ENCODE peak calls at places on chromosomes 6 and 20, in four cellular contexts. One of them, this sample, is unnamed.

GRCh38 chr20:58141971-58142842 is 86.2 kb downstream of the ANKRD60 start:
- DNase-seq in fibroblast of pulmonary artery: no peak
- DNase-seq in body of pancreas: no peak
- DNase-seq in activated T-cell treated with anti-CD3 and anti-CD28 coated beads for 24 hours: no peak
- DNase-seq in this sample: no peak

GRCh38 chr6:37783831-37784584 is 35.5 kb upstream of the ZFAND3 start:
- DNase-seq in activated T-cell treated with anti-CD3 and anti-CD28 coated beads for 24 hours: no peak
- DNase-seq in body of pancreas: peak; percentile 26
- DNase-seq in fibroblast of pulmonary artery: peak; percentile 41
- DNase-seq in this sample: no peak

GRCh38 chr6:150266963-150267685 is 101.7 kb upstream of the IYD start:
- DNase-seq in body of pancreas: no peak
- DNase-seq in fibroblast of pulmonary artery: no peak
- DNase-seq in activated T-cell treated with anti-CD3 and anti-CD28 coated beads for 24 hours: no peak
- DNase-seq in this sample: no peak

GRCh38 chr6:10595731-10596664 is 74.8 kb downstream of the GCNT2 start:
- DNase-seq in body of pancreas: no peak
- DNase-seq in activated T-cell treated with anti-CD3 and anti-CD28 coated beads for 24 hours: no peak
- DNase-seq in fibroblast of pulmonary artery: no peak
- DNase-seq in this sample: peak; percentile 22

GRCh38 chr6:155125916-155126315 is 130.8 kb downstream of the TIAM2 start:
- DNase-seq in activated T-cell treated with anti-CD3 and anti-CD28 coated beads for 24 hours: no peak
- DNase-seq in fibroblast of pulmonary artery: no peak
- DNase-seq in body of pancreas: no peak
- DNase-seq in this sample: no peak

GRCh38 chr6:124854338-124854922 is 107.8 kb upstream of the RNF217 start:
- DNase-seq in body of pancreas: no peak
- DNase-seq in fibroblast of pulmonary artery: peak; percentile 13
- DNase-seq in activated T-cell treated with anti-CD3 and anti-CD28 coated beads for 24 hours: no peak
- DNase-seq in this sample: no peak

GRCh38 chr6:104813552-104813951 is 46.2 kb downstream of the HACE1 start:
- DNase-seq in body of pancreas: no peak
- DNase-seq in fibroblast of pulmonary artery: no peak
- DNase-seq in activated T-cell treated with anti-CD3 and anti-CD28 coated beads for 24 hours: no peak
- DNase-seq in this sample: no peak

GRCh38 chr6:43758617-43759050 is 11.4 kb upstream of the VEGFA start:
- DNase-seq in body of pancreas: no peak
- DNase-seq in activated T-cell treated with anti-CD3 and anti-CD28 coated beads for 24 hours: no peak
- DNase-seq in fibroblast of pulmonary artery: no peak
- DNase-seq in this sample: no peak

GRCh38 chr6:163774485-163774884 is 360.0 kb downstream of the QKI start:
- DNase-seq in fibroblast of pulmonary artery: no peak
- DNase-seq in activated T-cell treated with anti-CD3 and anti-CD28 coated beads for 24 hours: no peak
- DNase-seq in body of pancreas: no peak
- DNase-seq in this sample: no peak

GRCh38 chr6:41344865-41345264 is 9.5 kb downstream of the NCR2 start:
- DNase-seq in fibroblast of pulmonary artery: no peak
- DNase-seq in activated T-cell treated with anti-CD3 and anti-CD28 coated beads for 24 hours: no peak
- DNase-seq in body of pancreas: no peak
- DNase-seq in this sample: no peak

GRCh38 chr6:167424700-167425099 is 99.8 kb downstream of the TTLL2 start:
- DNase-seq in body of pancreas: no peak
- DNase-seq in fibroblast of pulmonary artery: no peak
- DNase-seq in activated T-cell treated with anti-CD3 and anti-CD28 coated beads for 24 hours: no peak
- DNase-seq in this sample: no peak

GRCh38 chr20:30167540-30167939 is 1089.9 kb upstream of the DEFB115 start:
- DNase-seq in fibroblast of pulmonary artery: no peak
- DNase-seq in activated T-cell treated with anti-CD3 and anti-CD28 coated beads for 24 hours: no peak
- DNase-seq in body of pancreas: no peak
- DNase-seq in this sample: no peak

GRCh38 chr6:3022765-3023662 is 23.3 kb downstream of the NQO2 start:
- DNase-seq in activated T-cell treated with anti-CD3 and anti-CD28 coated beads for 24 hours: peak; percentile 29
- DNase-seq in fibroblast of pulmonary artery: no peak
- DNase-seq in body of pancreas: no peak
- DNase-seq in this sample: no peak

GRCh38 chr6:16804515-16805161 is 43.4 kb upstream of the ATXN1 start:
- DNase-seq in body of pancreas: no peak
- DNase-seq in activated T-cell treated with anti-CD3 and anti-CD28 coated beads for 24 hours: no peak
- DNase-seq in fibroblast of pulmonary artery: no peak
- DNase-seq in this sample: no peak

GRCh38 chr20:43440531-43440930 is 17.2 kb upstream of the SRSF6 start:
- DNase-seq in fibroblast of pulmonary artery: no peak
- DNase-seq in body of pancreas: no peak
- DNase-seq in activated T-cell treated with anti-CD3 and anti-CD28 coated beads for 24 hours: no peak
- DNase-seq in this sample: no peak

GRCh38 chr20:33915726-33916331 is 77.9 kb upstream of the RALY start:
- DNase-seq in fibroblast of pulmonary artery: peak; percentile 24
- DNase-seq in activated T-cell treated with anti-CD3 and anti-CD28 coated beads for 24 hours: peak; percentile 35
- DNase-seq in body of pancreas: peak; percentile 35
- DNase-seq in this sample: peak; percentile 59

GRCh38 chr6:107066697-107067659 is 39.0 kb downstream of the MTRES1 start:
- DNase-seq in activated T-cell treated with anti-CD3 and anti-CD28 coated beads for 24 hours: no peak
- DNase-seq in fibroblast of pulmonary artery: no peak
- DNase-seq in body of pancreas: no peak
- DNase-seq in this sample: no peak

GRCh38 chr20:53003420-53003819 is 31.3 kb downstream of the TSHZ2 start:
- DNase-seq in body of pancreas: no peak
- DNase-seq in fibroblast of pulmonary artery: peak; percentile 27
- DNase-seq in activated T-cell treated with anti-CD3 and anti-CD28 coated beads for 24 hours: no peak
- DNase-seq in this sample: no peak

GRCh38 chr20:61478094-61478493 is 226.0 kb downstream of the CDH4 start:
- DNase-seq in fibroblast of pulmonary artery: no peak
- DNase-seq in activated T-cell treated with anti-CD3 and anti-CD28 coated beads for 24 hours: no peak
- DNase-seq in body of pancreas: no peak
- DNase-seq in this sample: no peak

GRCh38 chr20:49854190-49854875 is 41.7 kb downstream of the SLC9A8 start:
- DNase-seq in activated T-cell treated with anti-CD3 and anti-CD28 coated beads for 24 hours: no peak
- DNase-seq in body of pancreas: no peak
- DNase-seq in fibroblast of pulmonary artery: no peak
- DNase-seq in this sample: no peak

GRCh38 chr20:3603108-3603507 is 60.1 kb downstream of the GFRA4 start:
- DNase-seq in activated T-cell treated with anti-CD3 and anti-CD28 coated beads for 24 hours: no peak
- DNase-seq in fibroblast of pulmonary artery: no peak
- DNase-seq in body of pancreas: no peak
- DNase-seq in this sample: no peak

GRCh38 chr20:9945406-9945805 is 89.4 kb upstream of the ANKEF1 start:
- DNase-seq in fibroblast of pulmonary artery: peak; percentile 9
- DNase-seq in activated T-cell treated with anti-CD3 and anti-CD28 coated beads for 24 hours: no peak
- DNase-seq in body of pancreas: no peak
- DNase-seq in this sample: no peak

GRCh38 chr6:2412731-2413130 is 167.3 kb upstream of the GMDS start:
- DNase-seq in fibroblast of pulmonary artery: peak; percentile 31
- DNase-seq in activated T-cell treated with anti-CD3 and anti-CD28 coated beads for 24 hours: no peak
- DNase-seq in body of pancreas: no peak
- DNase-seq in this sample: no peak

GRCh38 chr6:7260291-7261029 is 52.5 kb downstream of the SSR1 start:
- DNase-seq in activated T-cell treated with anti-CD3 and anti-CD28 coated beads for 24 hours: no peak
- DNase-seq in fibroblast of pulmonary artery: no peak
- DNase-seq in body of pancreas: no peak
- DNase-seq in this sample: no peak

This sample was measured in H54.